ENCODE peak calls at places on chromosomes 7 and 10, in seven cellular contexts. One of them, this sample, is unnamed. For H4K20me1 and H3K4me1, the result is how much of the 10 kb centered on the place peaks cover.

GRCh38 chr7:81956520-81956919 is 186.7 kb upstream of the HGF start:
- DNase-seq in mammary epithelial cell: no peak
- DNase-seq in PC-9: no peak
- DNase-seq in IMR-90: peak
- DNase-seq in neural progenitor cell: peak
- DNase-seq in hepatocyte: peak
- DNase-seq in fibroblast of lung: peak
- DNase-seq in this sample: peak

GRCh38 chr10:88731296-88731695 is 25.2 kb downstream of the LIPK start:
- DNase-seq in mammary epithelial cell: no peak
- DNase-seq in PC-9: no peak
- DNase-seq in IMR-90: no peak
- DNase-seq in neural progenitor cell: peak
- DNase-seq in hepatocyte: peak
- DNase-seq in fibroblast of lung: no peak
- DNase-seq in this sample: no peak

GRCh38 chr10:45429790-45430189 is 55.8 kb downstream of the ALOX5 start:
- DNase-seq in mammary epithelial cell: no peak
- DNase-seq in PC-9: no peak
- DNase-seq in IMR-90: no peak
- DNase-seq in neural progenitor cell: no peak
- DNase-seq in hepatocyte: no peak
- DNase-seq in fibroblast of lung: no peak
- DNase-seq in this sample: no peak

GRCh38 chr10:119680668-119681070 is 29.5 kb downstream of the BAG3 start:
- DNase-seq in mammary epithelial cell: peak
- DNase-seq in PC-9: no peak
- DNase-seq in IMR-90: peak
- DNase-seq in neural progenitor cell: no peak
- DNase-seq in hepatocyte: no peak
- DNase-seq in fibroblast of lung: peak
- DNase-seq in this sample: no peak

GRCh38 chr10:11264481-11265044 is 246.9 kb downstream of the CELF2 start:
- DNase-seq in mammary epithelial cell: no peak
- DNase-seq in PC-9: no peak
- DNase-seq in IMR-90: no peak
- DNase-seq in neural progenitor cell: no peak
- DNase-seq in hepatocyte: no peak
- DNase-seq in fibroblast of lung: no peak
- DNase-seq in this sample: no peak

GRCh38 chr10:6299234-6299633 is 96.5 kb downstream of the PFKFB3 start:
- DNase-seq in mammary epithelial cell: peak
- DNase-seq in PC-9: peak
- DNase-seq in IMR-90: no peak
- DNase-seq in neural progenitor cell: no peak
- DNase-seq in hepatocyte: peak
- DNase-seq in fibroblast of lung: no peak
- DNase-seq in this sample: no peak

GRCh38 chr10:90921906-90922305 is 1.0 kb upstream of the ANKRD1 start:
- DNase-seq in mammary epithelial cell: no peak
- DNase-seq in PC-9: no peak
- DNase-seq in IMR-90: no peak
- DNase-seq in neural progenitor cell: no peak
- DNase-seq in hepatocyte: no peak
- DNase-seq in fibroblast of lung: no peak
- DNase-seq in this sample: no peak

GRCh38 chr7:126178865-126179264 is 1073.9 kb downstream of the GRM8 start:
- DNase-seq in mammary epithelial cell: no peak
- DNase-seq in PC-9: no peak
- DNase-seq in IMR-90: no peak
- DNase-seq in neural progenitor cell: no peak
- DNase-seq in hepatocyte: no peak
- DNase-seq in fibroblast of lung: no peak
- DNase-seq in this sample: no peak

GRCh38 chr10:112842832-112843360 is 107.2 kb upstream of the TCF7L2 start:
- DNase-seq in mammary epithelial cell: no peak
- DNase-seq in PC-9: no peak
- DNase-seq in IMR-90: peak
- DNase-seq in neural progenitor cell: peak
- DNase-seq in hepatocyte: no peak
- DNase-seq in fibroblast of lung: peak
- DNase-seq in this sample: no peak

GRCh38 chr7:98944386-98944785 is 66.1 kb downstream of the TRRAP start:
- DNase-seq in mammary epithelial cell: no peak
- DNase-seq in PC-9: no peak
- DNase-seq in IMR-90: no peak
- DNase-seq in neural progenitor cell: no peak
- DNase-seq in hepatocyte: no peak
- DNase-seq in fibroblast of lung: no peak
- DNase-seq in this sample: no peak

GRCh38 chr10:71127019-71127534 is 85.3 kb upstream of the UNC5B start:
- DNase-seq in mammary epithelial cell: no peak
- DNase-seq in PC-9: no peak
- DNase-seq in IMR-90: no peak
- DNase-seq in neural progenitor cell: peak
- DNase-seq in hepatocyte: peak
- DNase-seq in fibroblast of lung: no peak
- DNase-seq in this sample: no peak

GRCh38 chr7:74343281-74344127 is 54.3 kb downstream of the CLIP2 start:
- DNase-seq in mammary epithelial cell: peak
- DNase-seq in PC-9: peak
- DNase-seq in IMR-90: peak
- DNase-seq in neural progenitor cell: no peak
- DNase-seq in hepatocyte: no peak
- DNase-seq in fibroblast of lung: peak
- DNase-seq in this sample: no peak

GRCh38 chr10:28481968-28482367 is 51.0 kb upstream of the WAC start:
- DNase-seq in mammary epithelial cell: no peak
- DNase-seq in PC-9: no peak
- DNase-seq in IMR-90: no peak
- DNase-seq in neural progenitor cell: no peak
- DNase-seq in hepatocyte: no peak
- DNase-seq in fibroblast of lung: no peak
- DNase-seq in this sample: no peak

GRCh38 chr10:50603151-50603850 is 20.5 kb downstream of the SGMS1 start:
- DNase-seq in mammary epithelial cell: no peak
- DNase-seq in PC-9: no peak
- DNase-seq in IMR-90: no peak
- DNase-seq in neural progenitor cell: no peak
- DNase-seq in hepatocyte: no peak
- DNase-seq in fibroblast of lung: no peak
- DNase-seq in this sample: no peak

GRCh38 chr7:25862254-25862992 is 289.6 kb upstream of the NFE2L3 start:
- DNase-seq in mammary epithelial cell: peak
- DNase-seq in PC-9: peak
- DNase-seq in IMR-90: peak
- DNase-seq in neural progenitor cell: peak
- DNase-seq in hepatocyte: peak
- DNase-seq in fibroblast of lung: peak
- DNase-seq in this sample: peak

GRCh38 chr7:25862993-25863726 is 288.8 kb upstream of the NFE2L3 start:
- DNase-seq in mammary epithelial cell: no peak
- DNase-seq in PC-9: no peak
- DNase-seq in IMR-90: no peak
- DNase-seq in neural progenitor cell: no peak
- DNase-seq in hepatocyte: no peak
- DNase-seq in fibroblast of lung: no peak
- DNase-seq in this sample: no peak

GRCh38 chr7:25860206-25860881 is 291.7 kb upstream of the NFE2L3 start:
- DNase-seq in mammary epithelial cell: peak
- DNase-seq in PC-9: no peak
- DNase-seq in IMR-90: peak
- DNase-seq in neural progenitor cell: peak
- DNase-seq in hepatocyte: no peak
- DNase-seq in fibroblast of lung: peak
- DNase-seq in this sample: no peak

GRCh38 chr7:25860882-25861228 is 291.1 kb upstream of the NFE2L3 start:
- DNase-seq in mammary epithelial cell: no peak
- DNase-seq in PC-9: no peak
- DNase-seq in IMR-90: no peak
- DNase-seq in neural progenitor cell: no peak
- DNase-seq in hepatocyte: no peak
- DNase-seq in fibroblast of lung: no peak
- DNase-seq in this sample: no peak

DNA sequence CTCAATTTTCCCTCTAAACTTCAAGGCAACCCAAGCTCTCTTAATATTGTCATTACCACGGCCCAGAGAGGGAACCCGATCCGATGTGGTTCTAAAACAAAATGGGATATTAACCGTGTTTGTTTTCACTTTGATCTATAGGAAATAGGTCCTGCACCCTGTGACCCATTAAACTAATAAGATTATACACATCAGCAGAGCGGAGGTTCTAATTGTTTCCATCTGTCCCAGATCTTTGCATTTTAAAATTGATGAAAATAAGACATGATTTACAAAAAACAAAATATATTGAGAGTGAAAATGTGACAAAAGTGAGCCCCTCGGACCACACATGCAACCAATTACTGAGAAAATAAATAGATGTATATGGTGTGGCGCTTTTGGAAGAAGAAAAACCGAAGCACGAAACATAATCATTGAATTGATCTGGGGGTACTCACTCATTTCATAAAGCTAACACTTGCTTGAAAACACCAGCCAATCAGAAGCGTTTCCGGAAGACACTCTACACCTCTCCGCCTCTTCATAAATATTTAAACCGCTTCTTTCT is 290.2 kb upstream of the NFE2L3 start:
- DNase-seq in mammary epithelial cell: no peak
- DNase-seq in PC-9: no peak
- DNase-seq in IMR-90: no peak
- DNase-seq in neural progenitor cell: no peak
- DNase-seq in hepatocyte: no peak
- DNase-seq in fibroblast of lung: no peak
- DNase-seq in this sample: no peak
- H4K20me1 ChIP-seq in mammary epithelial cell: under half
- H4K20me1 ChIP-seq in PC-9: under half
- H4K20me1 ChIP-seq in IMR-90: under half
- H4K20me1 ChIP-seq in neural progenitor cell: under half
- H4K20me1 ChIP-seq in hepatocyte: under half
- H4K20me1 ChIP-seq in fibroblast of lung: under half
- H4K20me1 ChIP-seq in this sample: under half

GRCh38 chr7:53794816-53795215 is 747.4 kb upstream of the VSTM2A start:
- DNase-seq in mammary epithelial cell: no peak
- DNase-seq in PC-9: no peak
- DNase-seq in IMR-90: no peak
- DNase-seq in neural progenitor cell: no peak
- DNase-seq in hepatocyte: no peak
- DNase-seq in fibroblast of lung: no peak
- DNase-seq in this sample: no peak
- H3K27ac ChIP-seq in mammary epithelial cell: no peak
- H3K27ac ChIP-seq in PC-9: no peak
- H3K27ac ChIP-seq in IMR-90: no peak
- H3K27ac ChIP-seq in neural progenitor cell: no peak
- H3K27ac ChIP-seq in hepatocyte: no peak
- H3K27ac ChIP-seq in fibroblast of lung: no peak
- H3K27ac ChIP-seq in this sample: no peak

GRCh38 chr10:46515402-46516192 is 40.9 kb downstream of the GPRIN2 start:
- DNase-seq in mammary epithelial cell: no peak
- DNase-seq in PC-9: no peak
- DNase-seq in IMR-90: no peak
- DNase-seq in neural progenitor cell: no peak
- DNase-seq in hepatocyte: no peak
- DNase-seq in fibroblast of lung: no peak
- DNase-seq in this sample: peak

GRCh38 chr10:46514899-46515298 is 41.6 kb downstream of the GPRIN2 start:
- DNase-seq in mammary epithelial cell: no peak
- DNase-seq in PC-9: no peak
- DNase-seq in IMR-90: no peak
- DNase-seq in neural progenitor cell: no peak
- DNase-seq in hepatocyte: no peak
- DNase-seq in fibroblast of lung: no peak
- DNase-seq in this sample: peak

GRCh38 chr10:46518028-46518725 is 38.3 kb downstream of the GPRIN2 start:
- DNase-seq in mammary epithelial cell: no peak
- DNase-seq in PC-9: no peak
- DNase-seq in IMR-90: no peak
- DNase-seq in neural progenitor cell: no peak
- DNase-seq in hepatocyte: no peak
- DNase-seq in fibroblast of lung: no peak
- DNase-seq in this sample: peak

GRCh38 chr10:46517541-46517940 is 38.9 kb downstream of the GPRIN2 start:
- DNase-seq in mammary epithelial cell: no peak
- DNase-seq in PC-9: no peak
- DNase-seq in IMR-90: no peak
- DNase-seq in neural progenitor cell: no peak
- DNase-seq in hepatocyte: no peak
- DNase-seq in fibroblast of lung: no peak
- DNase-seq in this sample: no peak

DNA sequence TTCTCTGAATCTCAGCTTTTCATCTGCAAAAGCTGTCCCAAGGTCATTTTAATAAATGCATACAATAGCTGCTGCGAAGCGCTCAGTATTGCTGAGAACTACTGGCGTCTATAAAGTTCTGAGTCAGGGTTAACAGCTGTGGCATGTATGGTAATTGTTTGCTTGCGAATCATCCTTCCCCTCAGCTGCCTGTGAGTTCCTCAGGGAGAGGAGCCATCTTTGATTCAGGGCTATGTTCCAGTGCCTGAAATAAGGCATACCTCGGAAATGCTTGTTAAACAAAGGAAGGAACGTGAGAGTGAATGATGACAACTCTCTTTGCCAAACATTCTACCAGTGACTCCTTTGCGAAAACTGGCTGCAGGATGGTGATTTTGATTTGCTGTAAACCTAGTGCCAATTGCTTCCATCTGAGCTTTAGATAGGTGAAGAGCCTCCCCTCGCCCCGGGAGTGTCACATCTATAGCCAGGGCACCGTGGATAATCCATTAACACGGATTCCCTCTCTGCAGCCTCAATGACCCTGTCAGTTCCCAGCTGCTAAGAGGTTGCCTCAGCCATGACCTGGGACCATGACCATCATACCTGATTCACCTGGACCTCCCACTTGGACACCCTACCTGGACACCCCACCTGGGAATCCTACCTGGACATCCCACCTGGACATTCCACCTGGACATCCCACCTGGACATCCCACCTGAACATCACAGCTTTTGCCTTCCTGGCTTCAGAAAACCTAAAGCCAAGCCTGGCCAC is 39.6 kb downstream of the GPRIN2 start:
- DNase-seq in mammary epithelial cell: peak
- DNase-seq in PC-9: peak
- DNase-seq in IMR-90: peak
- DNase-seq in neural progenitor cell: no peak
- DNase-seq in hepatocyte: peak
- DNase-seq in fibroblast of lung: peak
- DNase-seq in this sample: peak
- H3K4me1 ChIP-seq in mammary epithelial cell: under half
- H3K4me1 ChIP-seq in PC-9: under half
- H3K4me1 ChIP-seq in IMR-90: under half
- H3K4me1 ChIP-seq in neural progenitor cell: under half
- H3K4me1 ChIP-seq in hepatocyte: under half
- H3K4me1 ChIP-seq in fibroblast of lung: under half
- H3K4me1 ChIP-seq in this sample: under half

DNA sequence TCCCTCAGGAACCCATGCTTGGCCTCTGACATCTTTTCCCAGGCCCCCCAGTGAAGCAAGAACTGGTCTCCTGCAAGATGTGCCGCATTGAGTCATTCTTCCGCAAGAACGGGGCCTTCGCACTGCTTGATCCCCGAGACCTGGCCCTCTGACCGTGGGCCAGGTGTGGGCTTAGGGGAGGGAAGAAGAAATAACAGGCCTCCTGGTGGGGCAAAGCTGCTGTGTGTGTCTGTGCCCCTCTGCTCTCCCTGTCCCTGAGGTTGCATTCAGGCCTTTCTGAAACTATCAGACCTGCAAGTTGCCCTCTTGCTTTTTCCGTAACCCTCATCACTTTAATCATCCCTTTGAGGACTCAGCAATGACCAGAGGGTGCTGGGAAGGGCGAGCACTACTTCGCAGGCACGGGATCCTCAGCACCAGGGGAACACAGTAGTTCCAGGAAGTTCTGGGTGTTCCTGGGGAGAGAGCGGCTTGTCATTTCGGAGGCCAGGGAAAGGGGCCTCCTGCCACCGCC is 6.0 kb downstream of the ATP6V1F start:
- DNase-seq in mammary epithelial cell: no peak
- DNase-seq in PC-9: no peak
- DNase-seq in IMR-90: no peak
- DNase-seq in neural progenitor cell: no peak
- DNase-seq in hepatocyte: no peak
- DNase-seq in fibroblast of lung: no peak
- DNase-seq in this sample: no peak
- H4K20me1 ChIP-seq in mammary epithelial cell: under half
- H4K20me1 ChIP-seq in PC-9: under half
- H4K20me1 ChIP-seq in IMR-90: under half
- H4K20me1 ChIP-seq in neural progenitor cell: under half
- H4K20me1 ChIP-seq in hepatocyte: half or more
- H4K20me1 ChIP-seq in fibroblast of lung: under half
- H4K20me1 ChIP-seq in this sample: under half

This sample was measured in DND-41.